ENCODE peak calls at places on chromosomes 16 and 17, in nine cellular contexts. One of them, this sample, is unnamed.

GRCh38 chr16:56964243-56965148 is 2.7 kb downstream of the CETP start:
- DNase-seq in coronary artery: no peak
- DNase-seq in GM19239: peak; percentile 70
- DNase-seq in Calu3: peak; percentile 67
- DNase-seq in SIG-M5: no peak
- DNase-seq in stimulated activated CD4-positive, alpha-beta T cell treated with anti-CD3 and anti-CD28 coated beads, Interleukin-1b, Interleukin-23, amount 100 ng/mL, for 1 hour: peak; percentile 90
- DNase-seq in cardiac muscle cell: peak; percentile 90
- DNase-seq in NCI-H510A: no peak
- DNase-seq in NCI-H2171 treated with DMSO at 0.1 percent for 48 hours: no peak
- DNase-seq in this sample: no peak

GRCh38 chr17:75244133-75244866 is 17.1 kb downstream of the GGA3 start:
- DNase-seq in Calu3: no peak
- DNase-seq in cardiac muscle cell: no peak
- DNase-seq in GM19239: peak; percentile 40
- DNase-seq in NCI-H510A: no peak
- DNase-seq in stimulated activated CD4-positive, alpha-beta T cell treated with anti-CD3 and anti-CD28 coated beads, Interleukin-1b, Interleukin-23, amount 100 ng/mL, for 1 hour: no peak
- DNase-seq in coronary artery: no peak
- DNase-seq in SIG-M5: no peak
- DNase-seq in NCI-H2171 treated with DMSO at 0.1 percent for 48 hours: no peak
- DNase-seq in this sample: no peak

GRCh38 chr16:88374736-88375135 is 8.0 kb upstream of the ZNF469 start:
- DNase-seq in NCI-H2171 treated with DMSO at 0.1 percent for 48 hours: no peak
- DNase-seq in stimulated activated CD4-positive, alpha-beta T cell treated with anti-CD3 and anti-CD28 coated beads, Interleukin-1b, Interleukin-23, amount 100 ng/mL, for 1 hour: no peak
- DNase-seq in Calu3: no peak
- DNase-seq in SIG-M5: no peak
- DNase-seq in coronary artery: no peak
- DNase-seq in cardiac muscle cell: no peak
- DNase-seq in NCI-H510A: no peak
- DNase-seq in GM19239: no peak
- DNase-seq in this sample: no peak

GRCh38 chr16:87881327-87882200 is 12.3 kb upstream of the SLC7A5 start:
- DNase-seq in Calu3: no peak
- DNase-seq in SIG-M5: no peak
- DNase-seq in NCI-H510A: no peak
- DNase-seq in NCI-H2171 treated with DMSO at 0.1 percent for 48 hours: peak; percentile 71
- DNase-seq in stimulated activated CD4-positive, alpha-beta T cell treated with anti-CD3 and anti-CD28 coated beads, Interleukin-1b, Interleukin-23, amount 100 ng/mL, for 1 hour: no peak
- DNase-seq in GM19239: no peak
- DNase-seq in cardiac muscle cell: no peak
- DNase-seq in coronary artery: no peak
- DNase-seq in this sample: no peak

GRCh38 chr16:85092851-85093250 is 19.4 kb downstream of the CIBAR2 start:
- DNase-seq in GM19239: no peak
- DNase-seq in NCI-H510A: no peak
- DNase-seq in cardiac muscle cell: no peak
- DNase-seq in NCI-H2171 treated with DMSO at 0.1 percent for 48 hours: no peak
- DNase-seq in SIG-M5: no peak
- DNase-seq in coronary artery: no peak
- DNase-seq in Calu3: no peak
- DNase-seq in stimulated activated CD4-positive, alpha-beta T cell treated with anti-CD3 and anti-CD28 coated beads, Interleukin-1b, Interleukin-23, amount 100 ng/mL, for 1 hour: no peak
- DNase-seq in this sample: no peak

GRCh38 chr16:61836804-61837398 is 199.3 kb downstream of the CDH8 start:
- DNase-seq in stimulated activated CD4-positive, alpha-beta T cell treated with anti-CD3 and anti-CD28 coated beads, Interleukin-1b, Interleukin-23, amount 100 ng/mL, for 1 hour: no peak
- DNase-seq in NCI-H510A: no peak
- DNase-seq in SIG-M5: no peak
- DNase-seq in Calu3: no peak
- DNase-seq in coronary artery: no peak
- DNase-seq in GM19239: no peak
- DNase-seq in cardiac muscle cell: peak; percentile 15
- DNase-seq in NCI-H2171 treated with DMSO at 0.1 percent for 48 hours: no peak
- DNase-seq in this sample: no peak

GRCh38 chr17:28397275-28397674 is 8.7 kb downstream of the SLC46A1 start:
- DNase-seq in SIG-M5: no peak
- DNase-seq in stimulated activated CD4-positive, alpha-beta T cell treated with anti-CD3 and anti-CD28 coated beads, Interleukin-1b, Interleukin-23, amount 100 ng/mL, for 1 hour: no peak
- DNase-seq in GM19239: no peak
- DNase-seq in coronary artery: no peak
- DNase-seq in cardiac muscle cell: no peak
- DNase-seq in Calu3: no peak
- DNase-seq in NCI-H510A: no peak
- DNase-seq in NCI-H2171 treated with DMSO at 0.1 percent for 48 hours: no peak
- DNase-seq in this sample: no peak

GRCh38 chr16:2468142-2468724 is 2.9 kb upstream of the NTN3 start:
- DNase-seq in Calu3: peak; percentile 43
- DNase-seq in coronary artery: no peak
- DNase-seq in cardiac muscle cell: peak; percentile 54
- DNase-seq in NCI-H2171 treated with DMSO at 0.1 percent for 48 hours: peak; percentile 95
- DNase-seq in GM19239: no peak
- DNase-seq in stimulated activated CD4-positive, alpha-beta T cell treated with anti-CD3 and anti-CD28 coated beads, Interleukin-1b, Interleukin-23, amount 100 ng/mL, for 1 hour: no peak
- DNase-seq in SIG-M5: no peak
- DNase-seq in NCI-H510A: no peak
- DNase-seq in this sample: peak; percentile 83

This sample was measured in DMS153.